ENCODE peak calls at places on chromosomes 5 and 9, in six cellular contexts. One of them, this sample, is unnamed.
A peak's percentile ranks its signal among the peaks of the same experiment; 100 is the strongest.

GRCh38 chr5:173472164-173472563 is 143.9 kb upstream of the STC2 start:
- DNase-seq in iPS-NIHi11: peak; percentile 40
- DNase-seq in neural crest cell: no peak
- DNase-seq in cardiac muscle cell: no peak
- DNase-seq in ovary: no peak
- DNase-seq in H9: no peak
- DNase-seq in this sample: peak; percentile 76

GRCh38 chr9:111348821-111349271 is 18.8 kb upstream of the OR2K2 start:
- DNase-seq in iPS-NIHi11: no peak
- DNase-seq in neural crest cell: no peak
- DNase-seq in cardiac muscle cell: no peak
- DNase-seq in ovary: no peak
- DNase-seq in H9: no peak
- DNase-seq in this sample: no peak

GRCh38 chr5:173217626-173218397 is 17.2 kb downstream of the NKX2-5 start:
- DNase-seq in iPS-NIHi11: peak; percentile 62
- DNase-seq in neural crest cell: no peak
- DNase-seq in cardiac muscle cell: no peak
- DNase-seq in ovary: no peak
- DNase-seq in H9: peak; percentile 64
- DNase-seq in this sample: no peak

GRCh38 chr5:151664694-151665583 is 21.8 kb downstream of the SPARC start:
- DNase-seq in iPS-NIHi11: no peak
- DNase-seq in neural crest cell: no peak
- DNase-seq in cardiac muscle cell: no peak
- DNase-seq in ovary: peak; percentile 62
- DNase-seq in H9: no peak
- DNase-seq in this sample: no peak

GRCh38 chr9:16191691-16192402 is 639.0 kb downstream of the CCDC171 start:
- DNase-seq in iPS-NIHi11: peak; percentile 90
- DNase-seq in neural crest cell: peak; percentile 86
- DNase-seq in cardiac muscle cell: peak; percentile 76
- DNase-seq in ovary: peak; percentile 93
- DNase-seq in H9: peak; percentile 84
- DNase-seq in this sample: peak; percentile 48

GRCh38 chr9:35538361-35539234 is 48.7 kb downstream of the RUSC2 start:
- DNase-seq in iPS-NIHi11: peak; percentile 78
- DNase-seq in neural crest cell: peak; percentile 57
- DNase-seq in cardiac muscle cell: peak; percentile 78
- DNase-seq in ovary: peak; percentile 79
- DNase-seq in H9: peak; percentile 75
- DNase-seq in this sample: peak; percentile 85

GRCh38 chr5:139635606-139636206 is 12.4 kb upstream of the CXXC5 start:
- DNase-seq in iPS-NIHi11: peak; percentile 49
- DNase-seq in neural crest cell: no peak
- DNase-seq in cardiac muscle cell: peak; percentile 87
- DNase-seq in ovary: peak; percentile 79
- DNase-seq in H9: no peak
- DNase-seq in this sample: peak; percentile 88

GRCh38 chr5:144566747-144567415 is 396.2 kb downstream of the KCTD16 start:
- DNase-seq in iPS-NIHi11: peak; percentile 18
- DNase-seq in neural crest cell: no peak
- DNase-seq in cardiac muscle cell: no peak
- DNase-seq in ovary: no peak
- DNase-seq in H9: no peak
- DNase-seq in this sample: no peak

This sample was measured in cerebellar cortex.